ENCODE peak calls at places on chromosome 3, in ten cellular contexts. O, X, N, H, P, B, T, Q, J and Y are unnamed samples.

GRCh38 chr3:66472313-66473134 is 28.3 kb downstream of the LRIG1 start:
- DNase-seq in H (no peak), O (peak), N (peak), T (no peak), B (no peak), Q (peak), J (no peak), X (peak), P (no peak), Y (no peak)

GRCh38 chr3:65751123-65751700 is 287.5 kb downstream of the MAGI1 start:
- DNase-seq in Q (peak), B (no peak), X (peak), N (peak), P (peak), O (peak), J (no peak), H (peak), T (peak), Y (peak)

GRCh38 chr3:52226229-52226817 is 878 bp upstream of the TLR9 start:
- DNase-seq in Q (no peak), O (no peak), B (no peak), T (no peak), X (no peak), H (no peak), P (no peak), J (peak), N (no peak), Y (no peak)

GRCh38 chr3:165883866-165884478 is 46.7 kb upstream of the BCHE start:
- DNase-seq in Q (no peak), N (peak), J (no peak), X (no peak), H (no peak), O (peak), P (no peak), B (no peak), T (no peak), Y (no peak)

GRCh38 chr3:58492385-58492970 is 582 bp downstream of the KCTD6 start:
- DNase-seq in B (no peak), X (peak), O (no peak), N (no peak), Q (peak), H (no peak), J (no peak), T (no peak), P (no peak), Y (peak)

GRCh38 chr3:170750478-170750830 is 119.5 kb downstream of the RPL22L1 start:
- DNase-seq in H (no peak), Q (no peak), P (no peak), X (no peak), B (no peak), J (no peak), T (no peak), O (no peak), N (no peak), Y (no peak)

GRCh38 chr3:29226709-29227108 is 54.2 kb upstream of the RBMS3 start:
- DNase-seq in H (no peak), X (no peak), P (no peak), J (no peak), T (no peak), O (no peak), Q (no peak), B (no peak), N (peak), Y (no peak)

GRCh38 chr3:143601738-143602480 is 246.4 kb downstream of the SLC9A9 start:
- DNase-seq in P (no peak), N (peak), T (no peak), B (peak), O (peak), J (no peak), X (no peak), H (no peak), Q (no peak), Y (no peak)

GRCh38 chr3:125512135-125512920 is 7.7 kb downstream of the SNX4 start:
- DNase-seq in B (no peak), P (no peak), T (no peak), H (no peak), Q (peak), O (peak), J (no peak), X (no peak), N (peak), Y (no peak)

GRCh38 chr3:129025691-129026435 is 24.8 kb downstream of the EFCC1 start:
- DNase-seq in B (peak), X (no peak), O (no peak), T (peak), N (peak), P (no peak), J (peak), H (no peak), Q (no peak), Y (no peak)

GRCh38 chr3:117600666-117601065 is 891.1 kb downstream of the TUSC7 start:
- DNase-seq in T (no peak), N (no peak), H (no peak), O (no peak), B (no peak), J (no peak), X (no peak), P (no peak), Q (no peak), Y (no peak)

GRCh38 chr3:123026551-123027291 is 842 bp downstream of the SEMA5B start:
- DNase-seq in O (no peak), T (peak), X (peak), Q (peak), B (peak), N (no peak), P (no peak), J (peak), H (peak), Y (peak)

GRCh38 chr3:11136871-11137626 is 17.2 kb upstream of the HRH1 start:
- DNase-seq in N (peak), P (peak), Q (no peak), J (no peak), B (peak), T (peak), O (peak), H (no peak), X (no peak), Y (no peak)

GRCh38 chr3:30682434-30683155 is 76.2 kb downstream of the TGFBR2 start:
- DNase-seq in Q (no peak), P (no peak), O (no peak), H (no peak), X (no peak), N (no peak), B (no peak), J (no peak), T (no peak), Y (no peak)

GRCh38 chr3:109081746-109082510 is 36.0 kb downstream of the MORC1 start:
- DNase-seq in N (peak), T (peak), Q (peak), H (peak), P (peak), B (no peak), X (peak), J (no peak), O (peak), Y (peak)

GRCh38 chr3:79521221-79521848 is 246.5 kb downstream of the ROBO1 start:
- DNase-seq in B (no peak), T (no peak), X (peak), P (peak), Q (no peak), N (peak), O (peak), J (no peak), H (no peak), Y (peak)

GRCh38 chr3:143849854-143850549 is 1.7 kb upstream of the SLC9A9 start:
- DNase-seq in J (no peak), O (peak), B (no peak), P (no peak), Q (no peak), H (no peak), N (peak), T (no peak), X (no peak), Y (no peak)

GRCh38 chr3:192685801-192686200 is 41.5 kb downstream of the FGF12 start:
- DNase-seq in X (no peak), Q (no peak), O (peak), B (no peak), T (no peak), H (no peak), N (no peak), J (no peak), P (no peak), Y (no peak)

GRCh38 chr3:128080323-128080898 is 28.2 kb downstream of the SEC61A1 start:
- DNase-seq in P (peak), N (peak), Q (no peak), H (no peak), J (no peak), B (no peak), X (no peak), O (peak), T (no peak), Y (no peak)

DNA sequence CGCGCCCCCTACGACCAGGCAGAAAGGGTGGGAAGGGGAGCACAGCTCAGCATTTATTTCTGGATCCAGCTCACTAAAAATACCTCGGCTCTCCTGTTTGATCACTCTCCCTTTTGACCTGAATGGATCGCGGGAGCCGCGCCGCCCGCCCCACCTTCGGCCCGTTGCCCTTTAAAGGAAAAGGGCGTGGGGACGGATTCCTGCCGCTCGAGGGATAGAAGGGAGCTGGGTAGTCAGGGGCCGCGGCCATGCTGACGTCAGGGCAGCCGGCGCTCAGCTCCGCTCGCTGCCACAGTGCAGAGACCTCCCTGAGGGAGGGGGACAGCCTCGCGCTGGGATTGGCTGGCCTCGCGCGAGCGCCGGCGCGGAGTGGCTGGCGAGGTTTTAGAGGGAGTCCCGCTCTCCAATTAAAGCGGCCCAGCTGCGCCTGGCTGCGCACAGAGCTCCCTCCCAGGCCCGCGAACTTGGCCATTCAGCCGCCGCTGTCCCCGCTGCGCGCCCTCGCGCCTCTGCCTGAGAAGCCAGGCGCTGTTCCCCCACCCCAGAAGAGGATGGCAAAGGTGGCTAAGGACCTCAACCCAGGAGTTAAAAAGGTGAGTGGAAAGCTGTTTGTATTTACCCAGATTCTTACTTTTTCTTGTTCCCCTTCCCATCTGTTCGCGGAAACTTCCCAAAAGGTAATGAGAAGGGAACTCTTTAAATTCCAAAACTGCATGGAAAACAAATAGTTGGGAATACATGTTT is at the start of gene LMCD1:
- DNase-seq in X (peak), H (peak), Q (peak), P (peak), B (peak), O (peak), T (peak), J (peak), N (peak), Y (peak)
- TF ChIP-seq CTCF in X (no peak), H (peak), Q (no peak), P (peak), B (no peak), O (no peak), T (no peak), J (peak), N (peak), Y (no peak)

DNA sequence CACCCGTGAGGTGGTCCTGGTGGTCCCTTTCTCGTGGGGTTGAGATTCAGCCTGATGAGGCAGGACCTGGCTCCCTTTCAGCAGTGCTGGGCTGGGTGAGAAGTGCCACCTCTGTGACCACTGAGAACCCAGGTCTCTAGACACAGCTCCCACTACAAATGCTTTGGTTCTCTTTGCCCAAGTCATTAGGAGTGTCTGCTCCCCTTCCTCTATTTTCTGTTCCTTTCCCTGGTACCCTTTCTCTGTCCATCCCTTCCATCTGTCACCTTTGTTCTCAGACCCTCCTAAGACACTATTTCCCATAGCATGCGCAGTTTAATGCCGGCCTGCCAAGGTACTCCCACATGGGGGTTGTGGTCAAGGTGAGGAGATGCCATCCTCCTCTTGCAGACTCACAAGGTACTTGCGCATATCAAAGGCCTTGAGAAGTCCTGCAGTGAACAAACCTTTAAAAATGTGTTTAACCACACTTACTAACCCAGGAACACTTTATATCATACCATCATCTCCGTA is 297.7 kb downstream of the LRTM1 start:
- DNase-seq in J (no peak), O (no peak), N (no peak), B (no peak), X (no peak), T (no peak), H (no peak), P (no peak), Q (no peak), Y (no peak)
- TF ChIP-seq CTCF in J (no peak), O (no peak), N (no peak), B (no peak), X (no peak), T (no peak), H (no peak), P (no peak), Q (no peak), Y (no peak)

DNA sequence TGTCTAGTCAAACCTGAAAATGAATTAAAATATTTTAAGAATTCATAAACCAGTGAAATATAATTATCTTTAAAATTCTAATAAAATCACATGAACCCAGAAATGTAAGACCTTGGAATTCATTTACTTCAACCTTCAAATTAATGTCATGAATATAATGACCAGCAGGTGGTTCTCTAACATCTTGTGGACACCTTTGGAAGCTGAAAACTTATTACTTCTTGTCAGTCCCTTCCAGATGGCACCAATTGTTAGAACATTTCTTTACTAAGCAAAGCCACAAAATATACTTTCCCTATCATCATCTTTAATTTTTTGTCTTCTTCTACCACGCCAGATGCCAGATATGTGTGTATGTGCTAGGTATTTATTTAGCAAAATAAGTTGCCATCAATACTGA is 240.0 kb downstream of the MBNL1 start:
- DNase-seq in P (peak), J (no peak), N (no peak), X (no peak), B (no peak), T (no peak), O (peak), H (no peak), Q (no peak), Y (no peak)
- TF ChIP-seq CTCF in P (no peak), J (peak), N (peak), X (peak), B (peak), T (peak), O (peak), H (peak), Q (no peak), Y (peak)

GRCh38 chr3:39668420-39668819 is 141.0 kb upstream of the MYRIP start:
- DNase-seq in T (peak), N (peak), X (peak), B (no peak), H (no peak), Q (no peak), J (no peak), O (peak), P (peak), Y (peak)
- TF ChIP-seq CTCF in T (no peak), N (peak), X (peak), B (peak), H (peak), Q (peak), J (peak), O (peak), P (peak), Y (peak)

DNA sequence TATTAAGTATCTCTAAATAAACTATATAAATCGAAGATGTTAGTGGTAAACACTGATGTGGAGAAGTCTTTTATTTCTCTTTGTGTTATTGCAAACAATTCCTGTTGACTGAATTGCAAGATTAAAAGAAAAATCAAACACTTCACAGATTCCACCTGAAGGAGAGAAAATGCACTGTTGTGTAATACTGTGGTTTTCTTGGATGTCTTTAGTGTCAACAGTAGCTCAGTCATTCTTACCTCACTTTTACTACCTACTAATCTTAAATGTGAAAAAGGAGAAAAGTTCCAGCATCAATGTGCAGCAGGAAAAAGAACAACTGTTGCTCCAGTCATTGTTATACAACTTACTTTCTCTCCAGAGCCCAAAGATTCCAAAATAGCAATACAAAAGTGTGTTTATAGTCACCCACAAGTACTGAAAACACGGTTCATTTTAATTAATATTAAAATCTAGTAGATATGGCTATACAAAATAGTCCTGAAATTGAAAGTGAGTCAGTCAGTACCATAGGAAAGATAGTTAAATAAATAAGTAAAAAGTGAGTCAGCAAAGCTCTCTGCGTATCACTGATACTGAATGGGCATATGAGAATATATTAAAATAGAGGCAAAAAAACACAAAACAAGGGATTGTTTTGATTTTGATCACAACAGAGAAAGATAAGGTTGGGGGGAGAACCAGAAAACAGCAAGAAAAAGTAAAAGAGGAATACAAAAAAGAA is 90.5 kb upstream of the CSPG5 start:
- DNase-seq in T (no peak), J (no peak), Q (no peak), P (no peak), N (peak), H (no peak), B (no peak), O (peak), X (no peak), Y (no peak)
- TF ChIP-seq CTCF in T (no peak), J (no peak), Q (no peak), P (no peak), N (no peak), H (no peak), B (no peak), O (no peak), X (no peak), Y (no peak)

GRCh38 chr3:78283994-78284393 is 1244.1 kb downstream of the ROBO2 start:
- DNase-seq in N (no peak), T (no peak), X (no peak), J (no peak), B (no peak), H (no peak), P (no peak), Q (no peak), O (no peak), Y (no peak)
- TF ChIP-seq CTCF in N (no peak), T (no peak), X (no peak), J (no peak), B (no peak), H (no peak), P (no peak), Q (no peak), O (no peak), Y (peak)

DNA sequence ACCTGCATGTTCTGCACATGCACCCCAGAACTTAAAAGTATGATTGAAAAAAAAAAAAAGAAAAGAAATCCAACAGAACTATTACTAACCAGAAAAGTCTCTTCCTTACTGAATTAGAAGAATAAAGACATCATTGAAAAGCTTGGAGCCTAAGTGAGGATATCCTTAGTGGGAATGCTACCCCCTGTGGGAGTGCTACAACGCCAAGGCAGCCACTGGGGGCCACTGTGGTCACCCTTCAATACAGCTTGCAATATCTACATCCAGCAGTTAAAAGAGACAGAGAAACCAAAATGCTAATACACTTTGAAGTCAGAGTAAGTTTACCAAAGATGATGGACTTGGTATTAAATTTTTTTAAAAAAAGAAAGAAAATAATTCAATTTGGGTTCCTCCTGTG is 292.0 kb downstream of the PLCL2 start:
- DNase-seq in O (no peak), T (no peak), Q (no peak), P (no peak), N (no peak), H (no peak), J (no peak), X (no peak), B (no peak), Y (no peak)
- TF ChIP-seq CTCF in O (no peak), T (no peak), Q (peak), P (no peak), N (no peak), H (no peak), J (no peak), X (no peak), B (no peak), Y (no peak)

GRCh38 chr3:188929138-188929537 is 242.6 kb upstream of the TPRG1 start:
- DNase-seq in X (no peak), Q (no peak), P (peak), J (no peak), N (no peak), O (peak), T (no peak), B (no peak), H (no peak), Y (no peak)
- TF ChIP-seq CTCF in X (no peak), Q (no peak), P (peak), J (peak), N (no peak), O (peak), T (no peak), B (no peak), H (peak), Y (no peak)

DNA sequence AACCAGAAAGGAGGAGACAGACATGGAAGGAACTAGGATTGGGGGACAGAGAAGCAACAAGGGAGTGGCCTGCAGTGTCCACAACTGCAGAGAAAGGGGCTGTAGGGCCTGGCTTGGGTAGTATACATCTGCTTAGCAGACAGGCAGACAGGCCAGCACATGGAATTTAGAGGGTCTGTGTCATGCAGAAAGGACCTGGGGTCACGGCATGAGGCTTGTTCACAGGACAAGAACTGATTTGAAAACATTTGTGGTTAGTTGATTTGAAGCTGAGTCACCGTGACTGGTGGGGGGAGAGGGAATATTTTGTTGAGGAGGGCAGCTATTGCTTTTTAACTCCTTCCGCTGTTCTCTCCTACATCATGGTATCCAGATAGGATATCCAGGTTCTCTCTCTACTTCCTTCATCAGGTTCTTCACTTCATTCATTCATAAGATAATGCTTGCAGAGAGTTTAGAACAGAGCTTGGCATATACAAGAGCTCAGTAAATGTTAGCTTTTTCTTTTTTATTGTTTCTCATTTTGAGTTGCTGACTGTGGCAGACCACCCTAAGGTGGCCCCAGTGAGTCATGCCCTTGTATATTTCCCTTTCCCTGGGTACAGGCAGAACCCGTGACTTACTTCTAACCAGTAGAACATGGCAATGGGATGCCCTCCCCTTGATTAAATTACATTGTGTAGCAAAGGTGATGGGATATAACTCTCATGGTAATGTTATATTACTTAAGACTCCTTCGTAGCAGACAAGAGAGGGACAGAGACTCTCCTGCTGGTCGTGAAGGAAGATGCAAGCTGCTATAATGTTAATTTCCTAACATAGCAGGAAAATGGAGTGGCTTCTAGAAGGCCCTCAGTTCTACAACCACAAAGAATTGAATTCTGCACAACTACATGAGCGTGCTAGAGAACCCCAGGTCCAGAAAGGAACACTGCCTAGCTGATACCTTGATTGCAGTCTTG is 95.0 kb upstream of the NMNAT3 start:
- DNase-seq in T (no peak), Q (no peak), J (no peak), B (no peak), O (peak), N (peak), P (no peak), H (no peak), X (no peak), Y (no peak)
- TF ChIP-seq CTCF in T (no peak), Q (no peak), J (no peak), B (no peak), O (no peak), N (no peak), P (no peak), H (no peak), X (no peak), Y (no peak)